ENCODE peak calls at places on chromosomes 3 and 15, in seven cellular contexts. One of them, this sample, is unnamed.

GRCh38 chr3:185807455-185808068 is 17.3 kb downstream of the IGF2BP2 start:
- DNase-seq in AG10803: peak
- DNase-seq in omental fat pad: no peak
- DNase-seq in activated B cell treated with CpG ODN at 0.5 μM for 24 hours: no peak
- DNase-seq in astrocyte of the spinal cord: peak
- DNase-seq in lung: no peak
- DNase-seq in A549: no peak
- DNase-seq in this sample: no peak

GRCh38 chr3:122392868-122393844 is 9.2 kb downstream of the FAM162A start:
- DNase-seq in AG10803: peak
- DNase-seq in omental fat pad: no peak
- DNase-seq in activated B cell treated with CpG ODN at 0.5 μM for 24 hours: no peak
- DNase-seq in astrocyte of the spinal cord: peak
- DNase-seq in lung: no peak
- DNase-seq in A549: peak
- DNase-seq in this sample: no peak

GRCh38 chr15:52281085-52282035 is 14.2 kb downstream of the MYO5C start:
- DNase-seq in AG10803: no peak
- DNase-seq in omental fat pad: no peak
- DNase-seq in activated B cell treated with CpG ODN at 0.5 μM for 24 hours: no peak
- DNase-seq in astrocyte of the spinal cord: no peak
- DNase-seq in lung: no peak
- DNase-seq in A549: no peak
- DNase-seq in this sample: no peak

GRCh38 chr3:72889310-72890165 is 1.7 kb downstream of the GXYLT2 start:
- DNase-seq in AG10803: no peak
- DNase-seq in omental fat pad: no peak
- DNase-seq in activated B cell treated with CpG ODN at 0.5 μM for 24 hours: no peak
- DNase-seq in astrocyte of the spinal cord: peak
- DNase-seq in lung: no peak
- DNase-seq in A549: no peak
- DNase-seq in this sample: no peak

GRCh38 chr3:161069441-161070251 is 35.5 kb downstream of the B3GALNT1 start:
- DNase-seq in AG10803: peak
- DNase-seq in omental fat pad: no peak
- DNase-seq in activated B cell treated with CpG ODN at 0.5 μM for 24 hours: no peak
- DNase-seq in astrocyte of the spinal cord: peak
- DNase-seq in lung: peak
- DNase-seq in A549: no peak
- DNase-seq in this sample: no peak

GRCh38 chr3:102074951-102075350 is 225.6 kb downstream of the NFKBIZ start:
- DNase-seq in AG10803: peak
- DNase-seq in omental fat pad: no peak
- DNase-seq in activated B cell treated with CpG ODN at 0.5 μM for 24 hours: no peak
- DNase-seq in astrocyte of the spinal cord: no peak
- DNase-seq in lung: no peak
- DNase-seq in A549: no peak
- DNase-seq in this sample: no peak

GRCh38 chr15:87850916-87851315 is 405.6 kb downstream of the NTRK3 start:
- DNase-seq in AG10803: no peak
- DNase-seq in omental fat pad: no peak
- DNase-seq in activated B cell treated with CpG ODN at 0.5 μM for 24 hours: no peak
- DNase-seq in astrocyte of the spinal cord: peak
- DNase-seq in lung: no peak
- DNase-seq in A549: no peak
- DNase-seq in this sample: no peak

GRCh38 chr3:181855825-181856224 is 144.1 kb downstream of the SOX2 start:
- DNase-seq in AG10803: no peak
- DNase-seq in omental fat pad: no peak
- DNase-seq in activated B cell treated with CpG ODN at 0.5 μM for 24 hours: no peak
- DNase-seq in astrocyte of the spinal cord: no peak
- DNase-seq in lung: peak
- DNase-seq in A549: no peak
- DNase-seq in this sample: no peak

GRCh38 chr3:105806361-105806760 is 62.5 kb downstream of the CBLB start:
- DNase-seq in AG10803: peak
- DNase-seq in omental fat pad: no peak
- DNase-seq in activated B cell treated with CpG ODN at 0.5 μM for 24 hours: no peak
- DNase-seq in astrocyte of the spinal cord: peak
- DNase-seq in lung: no peak
- DNase-seq in A549: peak
- DNase-seq in this sample: no peak

GRCh38 chr15:68177747-68178146 is 27.4 kb downstream of the CALML4 start:
- DNase-seq in AG10803: peak
- DNase-seq in omental fat pad: no peak
- DNase-seq in activated B cell treated with CpG ODN at 0.5 μM for 24 hours: no peak
- DNase-seq in astrocyte of the spinal cord: no peak
- DNase-seq in lung: no peak
- DNase-seq in A549: no peak
- DNase-seq in this sample: no peak

GRCh38 chr3:11570251-11570650 is 73.5 kb downstream of the VGLL4 start:
- DNase-seq in AG10803: peak
- DNase-seq in omental fat pad: no peak
- DNase-seq in activated B cell treated with CpG ODN at 0.5 μM for 24 hours: no peak
- DNase-seq in astrocyte of the spinal cord: no peak
- DNase-seq in lung: no peak
- DNase-seq in A549: no peak
- DNase-seq in this sample: no peak

GRCh38 chr3:11567516-11568467 is 75.9 kb downstream of the VGLL4 start:
- DNase-seq in AG10803: peak
- DNase-seq in omental fat pad: no peak
- DNase-seq in activated B cell treated with CpG ODN at 0.5 μM for 24 hours: no peak
- DNase-seq in astrocyte of the spinal cord: peak
- DNase-seq in lung: no peak
- DNase-seq in A549: peak
- DNase-seq in this sample: no peak

GRCh38 chr3:11568503-11569155 is 75.1 kb downstream of the VGLL4 start:
- DNase-seq in AG10803: peak
- DNase-seq in omental fat pad: peak
- DNase-seq in activated B cell treated with CpG ODN at 0.5 μM for 24 hours: no peak
- DNase-seq in astrocyte of the spinal cord: peak
- DNase-seq in lung: no peak
- DNase-seq in A549: peak
- DNase-seq in this sample: no peak

GRCh38 chr3:11569156-11569741 is 74.5 kb downstream of the VGLL4 start:
- DNase-seq in AG10803: no peak
- DNase-seq in omental fat pad: no peak
- DNase-seq in activated B cell treated with CpG ODN at 0.5 μM for 24 hours: no peak
- DNase-seq in astrocyte of the spinal cord: no peak
- DNase-seq in lung: no peak
- DNase-seq in A549: no peak
- DNase-seq in this sample: no peak

GRCh38 chr3:11570789-11571495 is 72.8 kb downstream of the VGLL4 start:
- DNase-seq in AG10803: peak
- DNase-seq in omental fat pad: no peak
- DNase-seq in activated B cell treated with CpG ODN at 0.5 μM for 24 hours: no peak
- DNase-seq in astrocyte of the spinal cord: no peak
- DNase-seq in lung: no peak
- DNase-seq in A549: no peak
- DNase-seq in this sample: no peak
- TF ChIP-seq CTCF in AG10803: no peak
- TF ChIP-seq CTCF in omental fat pad: no peak
- TF ChIP-seq CTCF in activated B cell treated with CpG ODN at 0.5 μM for 24 hours: no peak
- TF ChIP-seq CTCF in astrocyte of the spinal cord: no peak
- TF ChIP-seq CTCF in lung: no peak
- TF ChIP-seq CTCF in A549: no peak
- TF ChIP-seq CTCF in this sample: no peak

DNA sequence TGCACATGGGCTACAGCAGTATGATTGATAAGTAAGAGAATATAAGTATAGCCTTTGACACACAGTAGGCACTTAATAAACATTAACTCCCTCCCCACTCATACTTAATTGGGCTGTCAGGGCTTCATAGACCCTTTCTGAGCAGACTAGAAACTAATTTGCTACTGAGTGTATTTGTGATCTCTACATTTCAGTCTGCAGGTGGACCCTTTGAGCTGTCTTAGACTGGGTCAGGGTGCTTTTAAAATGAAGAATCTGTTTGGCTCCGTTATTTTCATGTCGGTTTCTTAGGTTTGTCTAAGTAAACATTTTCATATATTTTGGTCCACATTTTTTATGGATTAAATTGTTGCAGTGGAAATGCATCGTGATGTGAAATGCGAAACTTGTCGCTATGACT is 50.3 kb upstream of the SELENOK start:
- DNase-seq in AG10803: no peak
- DNase-seq in omental fat pad: no peak
- DNase-seq in activated B cell treated with CpG ODN at 0.5 μM for 24 hours: no peak
- DNase-seq in astrocyte of the spinal cord: no peak
- DNase-seq in lung: no peak
- DNase-seq in A549: no peak
- DNase-seq in this sample: no peak
- TF ChIP-seq CTCF in AG10803: no peak
- TF ChIP-seq CTCF in omental fat pad: no peak
- TF ChIP-seq CTCF in activated B cell treated with CpG ODN at 0.5 μM for 24 hours: no peak
- TF ChIP-seq CTCF in astrocyte of the spinal cord: no peak
- TF ChIP-seq CTCF in lung: no peak
- TF ChIP-seq CTCF in A549: no peak
- TF ChIP-seq CTCF in this sample: no peak

GRCh38 chr3:124032881-124033359 is 41.0 kb upstream of the ROPN1 start:
- DNase-seq in AG10803: peak
- DNase-seq in omental fat pad: peak
- DNase-seq in activated B cell treated with CpG ODN at 0.5 μM for 24 hours: peak
- DNase-seq in astrocyte of the spinal cord: peak
- DNase-seq in lung: peak
- DNase-seq in A549: peak
- DNase-seq in this sample: peak
- TF ChIP-seq CTCF in AG10803: peak
- TF ChIP-seq CTCF in omental fat pad: no peak
- TF ChIP-seq CTCF in activated B cell treated with CpG ODN at 0.5 μM for 24 hours: no peak
- TF ChIP-seq CTCF in astrocyte of the spinal cord: peak
- TF ChIP-seq CTCF in lung: peak
- TF ChIP-seq CTCF in A549: peak
- TF ChIP-seq CTCF in this sample: peak

GRCh38 chr3:109028753-109029152 is 75.1 kb upstream of the GUCA1C start:
- DNase-seq in AG10803: no peak
- DNase-seq in omental fat pad: no peak
- DNase-seq in activated B cell treated with CpG ODN at 0.5 μM for 24 hours: no peak
- DNase-seq in astrocyte of the spinal cord: no peak
- DNase-seq in lung: no peak
- DNase-seq in A549: no peak
- DNase-seq in this sample: no peak

GRCh38 chr3:109018828-109019227 is 65.1 kb upstream of the GUCA1C start:
- DNase-seq in AG10803: no peak
- DNase-seq in omental fat pad: no peak
- DNase-seq in activated B cell treated with CpG ODN at 0.5 μM for 24 hours: no peak
- DNase-seq in astrocyte of the spinal cord: no peak
- DNase-seq in lung: no peak
- DNase-seq in A549: no peak
- DNase-seq in this sample: no peak

GRCh38 chr3:109025896-109026295 is 72.2 kb upstream of the GUCA1C start:
- DNase-seq in AG10803: no peak
- DNase-seq in omental fat pad: no peak
- DNase-seq in activated B cell treated with CpG ODN at 0.5 μM for 24 hours: no peak
- DNase-seq in astrocyte of the spinal cord: no peak
- DNase-seq in lung: no peak
- DNase-seq in A549: no peak
- DNase-seq in this sample: no peak

DNA sequence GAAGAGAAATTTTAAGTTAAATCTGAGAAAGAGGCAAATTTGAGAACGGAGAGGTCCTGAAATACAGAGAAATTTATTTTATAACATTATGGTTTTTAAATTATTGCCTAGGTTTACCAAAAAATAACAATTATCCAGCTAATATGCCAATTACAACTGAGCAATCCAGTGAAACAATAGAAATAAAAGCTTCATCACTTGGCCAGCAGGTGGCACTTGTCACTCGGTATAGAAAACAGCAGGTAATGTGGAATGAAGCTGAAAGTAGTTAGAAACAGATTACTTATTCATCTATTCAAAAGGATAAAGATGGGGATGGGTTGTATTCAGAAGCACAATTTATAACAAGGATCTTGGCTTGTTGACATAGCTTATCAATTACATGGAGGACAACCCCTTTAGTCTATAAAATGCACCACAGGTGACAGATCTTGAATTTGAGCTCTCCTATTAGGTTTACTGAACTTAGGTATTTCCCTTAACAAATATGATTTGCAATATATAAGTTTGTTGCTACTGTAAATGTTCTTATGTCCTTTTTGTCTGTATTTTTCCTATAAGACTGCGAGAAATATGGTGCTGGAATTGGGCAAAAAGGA is 70.1 kb upstream of the GUCA1C start:
- DNase-seq in AG10803: peak
- DNase-seq in omental fat pad: no peak
- DNase-seq in activated B cell treated with CpG ODN at 0.5 μM for 24 hours: no peak
- DNase-seq in astrocyte of the spinal cord: peak
- DNase-seq in lung: no peak
- DNase-seq in A549: peak
- DNase-seq in this sample: no peak
- TF ChIP-seq CTCF in AG10803: peak
- TF ChIP-seq CTCF in omental fat pad: no peak
- TF ChIP-seq CTCF in activated B cell treated with CpG ODN at 0.5 μM for 24 hours: no peak
- TF ChIP-seq CTCF in astrocyte of the spinal cord: peak
- TF ChIP-seq CTCF in lung: peak
- TF ChIP-seq CTCF in A549: peak
- TF ChIP-seq CTCF in this sample: peak

DNA sequence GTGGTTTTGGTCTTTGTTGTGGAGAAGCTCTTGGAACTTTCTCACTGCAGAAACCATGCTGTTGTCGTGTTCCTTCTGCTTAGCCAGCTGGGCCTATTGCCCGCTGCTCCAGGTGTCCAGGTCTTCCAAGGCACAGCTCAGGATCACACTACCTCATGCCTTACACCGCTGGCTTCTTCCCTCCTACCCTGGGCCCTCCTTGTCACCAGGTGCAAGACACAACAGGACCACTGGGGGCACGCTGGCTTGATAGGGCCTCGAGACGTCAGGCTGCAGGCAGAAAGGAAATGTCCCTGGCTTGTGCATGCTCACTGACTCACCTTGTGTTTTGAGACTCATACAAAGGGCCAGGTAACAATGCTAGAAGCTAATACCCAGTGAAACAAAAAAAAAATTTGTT is 32.3 kb downstream of the PAQR9 start:
- DNase-seq in AG10803: no peak
- DNase-seq in omental fat pad: no peak
- DNase-seq in activated B cell treated with CpG ODN at 0.5 μM for 24 hours: no peak
- DNase-seq in astrocyte of the spinal cord: no peak
- DNase-seq in lung: no peak
- DNase-seq in A549: peak
- DNase-seq in this sample: no peak
- TF ChIP-seq CTCF in AG10803: no peak
- TF ChIP-seq CTCF in omental fat pad: no peak
- TF ChIP-seq CTCF in activated B cell treated with CpG ODN at 0.5 μM for 24 hours: no peak
- TF ChIP-seq CTCF in astrocyte of the spinal cord: peak
- TF ChIP-seq CTCF in lung: no peak
- TF ChIP-seq CTCF in A549: no peak
- TF ChIP-seq CTCF in this sample: no peak

GRCh38 chr3:79724206-79724605 is 43.6 kb downstream of the ROBO1 start:
- DNase-seq in AG10803: no peak
- DNase-seq in omental fat pad: no peak
- DNase-seq in activated B cell treated with CpG ODN at 0.5 μM for 24 hours: no peak
- DNase-seq in astrocyte of the spinal cord: no peak
- DNase-seq in lung: no peak
- DNase-seq in A549: no peak
- DNase-seq in this sample: no peak
- TF ChIP-seq CTCF in AG10803: no peak
- TF ChIP-seq CTCF in omental fat pad: no peak
- TF ChIP-seq CTCF in activated B cell treated with CpG ODN at 0.5 μM for 24 hours: no peak
- TF ChIP-seq CTCF in astrocyte of the spinal cord: no peak
- TF ChIP-seq CTCF in lung: no peak
- TF ChIP-seq CTCF in A549: no peak
- TF ChIP-seq CTCF in this sample: peak

This sample was measured in chondrocyte.